ENCODE peak calls at places on chromosomes 6 and 20, in eight cellular contexts. One of them, this sample, is unnamed.

GRCh38 chr6:101083533-101084172 is 202.5 kb upstream of the ASCC3 start:
- DNase-seq in activated CD4-positive, alpha-beta T cell treated with anti-CD3 and anti-CD28 coated beads, Interleukin-2, amount 50 U/mL, for 1 hour: no peak
- DNase-seq in left cardiac atrium: no peak
- DNase-seq in DMS153: no peak
- DNase-seq in lower lobe of right lung: no peak
- DNase-seq in HCEC 1CT: peak; percentile 98
- DNase-seq in nucleus accumbens: no peak
- DNase-seq in renal cortical epithelial cell: peak; percentile 71
- DNase-seq in this sample: no peak

GRCh38 chr20:36491901-36492617 is 49.3 kb upstream of the MYL9 start:
- DNase-seq in activated CD4-positive, alpha-beta T cell treated with anti-CD3 and anti-CD28 coated beads, Interleukin-2, amount 50 U/mL, for 1 hour: peak; percentile 46
- DNase-seq in left cardiac atrium: no peak
- DNase-seq in DMS153: no peak
- DNase-seq in lower lobe of right lung: peak; percentile 57
- DNase-seq in HCEC 1CT: no peak
- DNase-seq in nucleus accumbens: no peak
- DNase-seq in renal cortical epithelial cell: no peak
- DNase-seq in this sample: no peak

GRCh38 chr20:41087777-41088176 is 49.6 kb upstream of the PLCG1 start:
- DNase-seq in activated CD4-positive, alpha-beta T cell treated with anti-CD3 and anti-CD28 coated beads, Interleukin-2, amount 50 U/mL, for 1 hour: no peak
- DNase-seq in left cardiac atrium: no peak
- DNase-seq in DMS153: no peak
- DNase-seq in lower lobe of right lung: no peak
- DNase-seq in HCEC 1CT: no peak
- DNase-seq in nucleus accumbens: no peak
- DNase-seq in renal cortical epithelial cell: no peak
- DNase-seq in this sample: no peak

GRCh38 chr6:19851273-19852089 is 14.3 kb downstream of the ID4 start:
- DNase-seq in activated CD4-positive, alpha-beta T cell treated with anti-CD3 and anti-CD28 coated beads, Interleukin-2, amount 50 U/mL, for 1 hour: no peak
- DNase-seq in left cardiac atrium: no peak
- DNase-seq in DMS153: peak; percentile 85
- DNase-seq in lower lobe of right lung: no peak
- DNase-seq in HCEC 1CT: peak; percentile 71
- DNase-seq in nucleus accumbens: peak; percentile 48
- DNase-seq in renal cortical epithelial cell: peak; percentile 83
- DNase-seq in this sample: peak; percentile 67

GRCh38 chr6:111686249-111686997 is 80.7 kb upstream of the TRAF3IP2 start:
- DNase-seq in activated CD4-positive, alpha-beta T cell treated with anti-CD3 and anti-CD28 coated beads, Interleukin-2, amount 50 U/mL, for 1 hour: no peak
- DNase-seq in left cardiac atrium: peak; percentile 44
- DNase-seq in DMS153: peak; percentile 23
- DNase-seq in lower lobe of right lung: no peak
- DNase-seq in HCEC 1CT: no peak
- DNase-seq in nucleus accumbens: peak; percentile 57
- DNase-seq in renal cortical epithelial cell: no peak
- DNase-seq in this sample: no peak

GRCh38 chr20:3670511-3670910 is 7.3 kb upstream of the GFRA4 start:
- DNase-seq in activated CD4-positive, alpha-beta T cell treated with anti-CD3 and anti-CD28 coated beads, Interleukin-2, amount 50 U/mL, for 1 hour: no peak
- DNase-seq in left cardiac atrium: no peak
- DNase-seq in DMS153: no peak
- DNase-seq in lower lobe of right lung: no peak
- DNase-seq in HCEC 1CT: no peak
- DNase-seq in nucleus accumbens: no peak
- DNase-seq in renal cortical epithelial cell: no peak
- DNase-seq in this sample: no peak

GRCh38 chr6:18265099-18265372 is 706 bp upstream of the DEK start:
- DNase-seq in activated CD4-positive, alpha-beta T cell treated with anti-CD3 and anti-CD28 coated beads, Interleukin-2, amount 50 U/mL, for 1 hour: no peak
- DNase-seq in left cardiac atrium: no peak
- DNase-seq in DMS153: no peak
- DNase-seq in lower lobe of right lung: no peak
- DNase-seq in HCEC 1CT: no peak
- DNase-seq in nucleus accumbens: no peak
- DNase-seq in renal cortical epithelial cell: no peak
- DNase-seq in this sample: no peak

GRCh38 chr6:169335301-169335700 is 81.7 kb upstream of the THBS2 start:
- DNase-seq in activated CD4-positive, alpha-beta T cell treated with anti-CD3 and anti-CD28 coated beads, Interleukin-2, amount 50 U/mL, for 1 hour: no peak
- DNase-seq in left cardiac atrium: no peak
- DNase-seq in DMS153: no peak
- DNase-seq in lower lobe of right lung: no peak
- DNase-seq in HCEC 1CT: no peak
- DNase-seq in nucleus accumbens: no peak
- DNase-seq in renal cortical epithelial cell: no peak
- DNase-seq in this sample: no peak

GRCh38 chr20:18750735-18751134 is 62.8 kb upstream of the SCP2D1 start:
- DNase-seq in activated CD4-positive, alpha-beta T cell treated with anti-CD3 and anti-CD28 coated beads, Interleukin-2, amount 50 U/mL, for 1 hour: no peak
- DNase-seq in left cardiac atrium: no peak
- DNase-seq in DMS153: peak; percentile 42
- DNase-seq in lower lobe of right lung: no peak
- DNase-seq in HCEC 1CT: no peak
- DNase-seq in nucleus accumbens: no peak
- DNase-seq in renal cortical epithelial cell: no peak
- DNase-seq in this sample: no peak

GRCh38 chr6:110822248-110822647 is 7.0 kb upstream of the CDK19 start:
- DNase-seq in activated CD4-positive, alpha-beta T cell treated with anti-CD3 and anti-CD28 coated beads, Interleukin-2, amount 50 U/mL, for 1 hour: no peak
- DNase-seq in left cardiac atrium: no peak
- DNase-seq in DMS153: no peak
- DNase-seq in lower lobe of right lung: no peak
- DNase-seq in HCEC 1CT: no peak
- DNase-seq in nucleus accumbens: no peak
- DNase-seq in renal cortical epithelial cell: no peak
- DNase-seq in this sample: no peak

GRCh38 chr6:164230259-164230658 is 815.7 kb downstream of the QKI start:
- DNase-seq in activated CD4-positive, alpha-beta T cell treated with anti-CD3 and anti-CD28 coated beads, Interleukin-2, amount 50 U/mL, for 1 hour: no peak
- DNase-seq in left cardiac atrium: no peak
- DNase-seq in DMS153: no peak
- DNase-seq in lower lobe of right lung: no peak
- DNase-seq in HCEC 1CT: no peak
- DNase-seq in nucleus accumbens: no peak
- DNase-seq in renal cortical epithelial cell: no peak
- DNase-seq in this sample: no peak

GRCh38 chr6:44176935-44177509 is 18.4 kb downstream of the CAPN11 start:
- DNase-seq in activated CD4-positive, alpha-beta T cell treated with anti-CD3 and anti-CD28 coated beads, Interleukin-2, amount 50 U/mL, for 1 hour: no peak
- DNase-seq in left cardiac atrium: no peak
- DNase-seq in DMS153: no peak
- DNase-seq in lower lobe of right lung: no peak
- DNase-seq in HCEC 1CT: no peak
- DNase-seq in nucleus accumbens: no peak
- DNase-seq in renal cortical epithelial cell: no peak
- DNase-seq in this sample: no peak

GRCh38 chr20:51750037-51750769 is 18.0 kb downstream of the ATP9A start:
- DNase-seq in activated CD4-positive, alpha-beta T cell treated with anti-CD3 and anti-CD28 coated beads, Interleukin-2, amount 50 U/mL, for 1 hour: no peak
- DNase-seq in left cardiac atrium: peak; percentile 74
- DNase-seq in DMS153: peak; percentile 80
- DNase-seq in lower lobe of right lung: peak; percentile 70
- DNase-seq in HCEC 1CT: peak; percentile 88
- DNase-seq in nucleus accumbens: peak; percentile 69
- DNase-seq in renal cortical epithelial cell: peak; percentile 100
- DNase-seq in this sample: peak; percentile 78

GRCh38 chr20:30816182-30816645 is 441.2 kb upstream of the DEFB115 start:
- DNase-seq in activated CD4-positive, alpha-beta T cell treated with anti-CD3 and anti-CD28 coated beads, Interleukin-2, amount 50 U/mL, for 1 hour: no peak
- DNase-seq in left cardiac atrium: peak; percentile 35
- DNase-seq in DMS153: no peak
- DNase-seq in lower lobe of right lung: peak; percentile 59
- DNase-seq in HCEC 1CT: no peak
- DNase-seq in nucleus accumbens: no peak
- DNase-seq in renal cortical epithelial cell: no peak
- DNase-seq in this sample: no peak

GRCh38 chr6:41453232-41453631 is 92.9 kb upstream of the FOXP4 start:
- DNase-seq in activated CD4-positive, alpha-beta T cell treated with anti-CD3 and anti-CD28 coated beads, Interleukin-2, amount 50 U/mL, for 1 hour: no peak
- DNase-seq in left cardiac atrium: no peak
- DNase-seq in DMS153: no peak
- DNase-seq in lower lobe of right lung: no peak
- DNase-seq in HCEC 1CT: no peak
- DNase-seq in nucleus accumbens: peak; percentile 23
- DNase-seq in renal cortical epithelial cell: no peak
- DNase-seq in this sample: no peak

GRCh38 chr6:33925869-33926268 is 122.1 kb upstream of the MLN start:
- DNase-seq in activated CD4-positive, alpha-beta T cell treated with anti-CD3 and anti-CD28 coated beads, Interleukin-2, amount 50 U/mL, for 1 hour: no peak
- DNase-seq in left cardiac atrium: no peak
- DNase-seq in DMS153: no peak
- DNase-seq in lower lobe of right lung: no peak
- DNase-seq in HCEC 1CT: no peak
- DNase-seq in nucleus accumbens: no peak
- DNase-seq in renal cortical epithelial cell: no peak
- DNase-seq in this sample: no peak

GRCh38 chr20:19647992-19648391 is 110.1 kb upstream of the RIN2 start:
- DNase-seq in activated CD4-positive, alpha-beta T cell treated with anti-CD3 and anti-CD28 coated beads, Interleukin-2, amount 50 U/mL, for 1 hour: no peak
- DNase-seq in left cardiac atrium: no peak
- DNase-seq in DMS153: no peak
- DNase-seq in lower lobe of right lung: no peak
- DNase-seq in HCEC 1CT: no peak
- DNase-seq in nucleus accumbens: no peak
- DNase-seq in renal cortical epithelial cell: no peak
- DNase-seq in this sample: no peak

GRCh38 chr6:12137480-12137879 is 125.4 kb downstream of the HIVEP1 start:
- DNase-seq in activated CD4-positive, alpha-beta T cell treated with anti-CD3 and anti-CD28 coated beads, Interleukin-2, amount 50 U/mL, for 1 hour: no peak
- DNase-seq in left cardiac atrium: peak; percentile 56
- DNase-seq in DMS153: no peak
- DNase-seq in lower lobe of right lung: no peak
- DNase-seq in HCEC 1CT: peak; percentile 60
- DNase-seq in nucleus accumbens: peak; percentile 59
- DNase-seq in renal cortical epithelial cell: peak; percentile 78
- DNase-seq in this sample: peak; percentile 75

GRCh38 chr20:2751868-2752630 is 48.4 kb downstream of the CPXM1 start:
- DNase-seq in activated CD4-positive, alpha-beta T cell treated with anti-CD3 and anti-CD28 coated beads, Interleukin-2, amount 50 U/mL, for 1 hour: peak; percentile 61
- DNase-seq in left cardiac atrium: no peak
- DNase-seq in DMS153: no peak
- DNase-seq in lower lobe of right lung: peak; percentile 55
- DNase-seq in HCEC 1CT: no peak
- DNase-seq in nucleus accumbens: no peak
- DNase-seq in renal cortical epithelial cell: no peak
- DNase-seq in this sample: no peak

GRCh38 chr20:45957021-45957941 is 14.7 kb downstream of the ZNF335 start:
- DNase-seq in activated CD4-positive, alpha-beta T cell treated with anti-CD3 and anti-CD28 coated beads, Interleukin-2, amount 50 U/mL, for 1 hour: no peak
- DNase-seq in left cardiac atrium: no peak
- DNase-seq in DMS153: no peak
- DNase-seq in lower lobe of right lung: peak; percentile 27
- DNase-seq in HCEC 1CT: no peak
- DNase-seq in nucleus accumbens: no peak
- DNase-seq in renal cortical epithelial cell: no peak
- DNase-seq in this sample: no peak

GRCh38 chr20:62739067-62739466 is 30.4 kb downstream of the NTSR1 start:
- DNase-seq in activated CD4-positive, alpha-beta T cell treated with anti-CD3 and anti-CD28 coated beads, Interleukin-2, amount 50 U/mL, for 1 hour: no peak
- DNase-seq in left cardiac atrium: peak; percentile 10
- DNase-seq in DMS153: no peak
- DNase-seq in lower lobe of right lung: no peak
- DNase-seq in HCEC 1CT: no peak
- DNase-seq in nucleus accumbens: no peak
- DNase-seq in renal cortical epithelial cell: no peak
- DNase-seq in this sample: no peak

GRCh38 chr6:159941286-159942113 is 27.4 kb upstream of the IGF2R start:
- DNase-seq in activated CD4-positive, alpha-beta T cell treated with anti-CD3 and anti-CD28 coated beads, Interleukin-2, amount 50 U/mL, for 1 hour: peak; percentile 8
- DNase-seq in left cardiac atrium: no peak
- DNase-seq in DMS153: peak; percentile 41
- DNase-seq in lower lobe of right lung: no peak
- DNase-seq in HCEC 1CT: peak; percentile 67
- DNase-seq in nucleus accumbens: peak; percentile 16
- DNase-seq in renal cortical epithelial cell: peak; percentile 37
- DNase-seq in this sample: peak; percentile 23

GRCh38 chr6:1780468-1780867 is 170.8 kb downstream of the FOXC1 start:
- DNase-seq in activated CD4-positive, alpha-beta T cell treated with anti-CD3 and anti-CD28 coated beads, Interleukin-2, amount 50 U/mL, for 1 hour: no peak
- DNase-seq in left cardiac atrium: no peak
- DNase-seq in DMS153: no peak
- DNase-seq in lower lobe of right lung: no peak
- DNase-seq in HCEC 1CT: no peak
- DNase-seq in nucleus accumbens: no peak
- DNase-seq in renal cortical epithelial cell: no peak
- DNase-seq in this sample: no peak

GRCh38 chr20:5511082-5511481 is 194.3 kb upstream of the PROKR2 start:
- DNase-seq in activated CD4-positive, alpha-beta T cell treated with anti-CD3 and anti-CD28 coated beads, Interleukin-2, amount 50 U/mL, for 1 hour: no peak
- DNase-seq in left cardiac atrium: no peak
- DNase-seq in DMS153: no peak
- DNase-seq in lower lobe of right lung: no peak
- DNase-seq in HCEC 1CT: no peak
- DNase-seq in nucleus accumbens: no peak
- DNase-seq in renal cortical epithelial cell: no peak
- DNase-seq in this sample: no peak

GRCh38 chr6:43733471-43734293 is 36.3 kb upstream of the VEGFA start:
- DNase-seq in activated CD4-positive, alpha-beta T cell treated with anti-CD3 and anti-CD28 coated beads, Interleukin-2, amount 50 U/mL, for 1 hour: peak; percentile 34
- DNase-seq in left cardiac atrium: no peak
- DNase-seq in DMS153: no peak
- DNase-seq in lower lobe of right lung: no peak
- DNase-seq in HCEC 1CT: no peak
- DNase-seq in nucleus accumbens: no peak
- DNase-seq in renal cortical epithelial cell: no peak
- DNase-seq in this sample: no peak

GRCh38 chr6:100663219-100663863 is 198.6 kb upstream of the SIM1 start:
- DNase-seq in activated CD4-positive, alpha-beta T cell treated with anti-CD3 and anti-CD28 coated beads, Interleukin-2, amount 50 U/mL, for 1 hour: no peak
- DNase-seq in left cardiac atrium: no peak
- DNase-seq in DMS153: no peak
- DNase-seq in lower lobe of right lung: no peak
- DNase-seq in HCEC 1CT: peak; percentile 78
- DNase-seq in nucleus accumbens: no peak
- DNase-seq in renal cortical epithelial cell: peak; percentile 74
- DNase-seq in this sample: no peak

GRCh38 chr6:11296449-11297375 is 64.2 kb upstream of the NEDD9 start:
- DNase-seq in activated CD4-positive, alpha-beta T cell treated with anti-CD3 and anti-CD28 coated beads, Interleukin-2, amount 50 U/mL, for 1 hour: no peak
- DNase-seq in left cardiac atrium: no peak
- DNase-seq in DMS153: no peak
- DNase-seq in lower lobe of right lung: no peak
- DNase-seq in HCEC 1CT: no peak
- DNase-seq in nucleus accumbens: no peak
- DNase-seq in renal cortical epithelial cell: peak; percentile 65
- DNase-seq in this sample: no peak

GRCh38 chr6:117512056-117512828 is 29.8 kb downstream of the DCBLD1 start:
- DNase-seq in activated CD4-positive, alpha-beta T cell treated with anti-CD3 and anti-CD28 coated beads, Interleukin-2, amount 50 U/mL, for 1 hour: no peak
- DNase-seq in left cardiac atrium: no peak
- DNase-seq in DMS153: no peak
- DNase-seq in lower lobe of right lung: no peak
- DNase-seq in HCEC 1CT: no peak
- DNase-seq in nucleus accumbens: no peak
- DNase-seq in renal cortical epithelial cell: no peak
- DNase-seq in this sample: no peak

GRCh38 chr6:95091823-95092436 is 485.4 kb upstream of the MANEA start:
- DNase-seq in activated CD4-positive, alpha-beta T cell treated with anti-CD3 and anti-CD28 coated beads, Interleukin-2, amount 50 U/mL, for 1 hour: no peak
- DNase-seq in left cardiac atrium: no peak
- DNase-seq in DMS153: peak; percentile 38
- DNase-seq in lower lobe of right lung: no peak
- DNase-seq in HCEC 1CT: peak; percentile 65
- DNase-seq in nucleus accumbens: no peak
- DNase-seq in renal cortical epithelial cell: peak; percentile 77
- DNase-seq in this sample: peak; percentile 58

GRCh38 chr20:34388678-34389077 is 25.6 kb downstream of the ITCH start:
- DNase-seq in activated CD4-positive, alpha-beta T cell treated with anti-CD3 and anti-CD28 coated beads, Interleukin-2, amount 50 U/mL, for 1 hour: no peak
- DNase-seq in left cardiac atrium: no peak
- DNase-seq in DMS153: no peak
- DNase-seq in lower lobe of right lung: no peak
- DNase-seq in HCEC 1CT: no peak
- DNase-seq in nucleus accumbens: no peak
- DNase-seq in renal cortical epithelial cell: no peak
- DNase-seq in this sample: no peak

GRCh38 chr6:42877695-42878094 is 1.7 kb upstream of the RPL7L1 start:
- DNase-seq in activated CD4-positive, alpha-beta T cell treated with anti-CD3 and anti-CD28 coated beads, Interleukin-2, amount 50 U/mL, for 1 hour: no peak
- DNase-seq in left cardiac atrium: no peak
- DNase-seq in DMS153: no peak
- DNase-seq in lower lobe of right lung: no peak
- DNase-seq in HCEC 1CT: no peak
- DNase-seq in nucleus accumbens: no peak
- DNase-seq in renal cortical epithelial cell: no peak
- DNase-seq in this sample: no peak

GRCh38 chr6:15489563-15489962 is 173.3 kb downstream of the DTNBP1 start:
- DNase-seq in activated CD4-positive, alpha-beta T cell treated with anti-CD3 and anti-CD28 coated beads, Interleukin-2, amount 50 U/mL, for 1 hour: no peak
- DNase-seq in left cardiac atrium: no peak
- DNase-seq in DMS153: no peak
- DNase-seq in lower lobe of right lung: no peak
- DNase-seq in HCEC 1CT: no peak
- DNase-seq in nucleus accumbens: no peak
- DNase-seq in renal cortical epithelial cell: no peak
- DNase-seq in this sample: no peak

GRCh38 chr6:35177139-35177538 is 36.0 kb upstream of the TCP11 start:
- DNase-seq in activated CD4-positive, alpha-beta T cell treated with anti-CD3 and anti-CD28 coated beads, Interleukin-2, amount 50 U/mL, for 1 hour: no peak
- DNase-seq in left cardiac atrium: no peak
- DNase-seq in DMS153: no peak
- DNase-seq in lower lobe of right lung: no peak
- DNase-seq in HCEC 1CT: no peak
- DNase-seq in nucleus accumbens: no peak
- DNase-seq in renal cortical epithelial cell: no peak
- DNase-seq in this sample: no peak

This sample was measured in globus pallidus.